ENCODE peak calls at places on chromosomes 1 and 21, in six cellular contexts. C is GM12891; Y is NCI-H510A treated with DMSO at 0.1 percent for 48 hours; U is effector CD4-positive, alpha-beta T cell; L is neural crest cell; E is nephron progenitor cell. N is an unnamed sample.

GRCh38 chr1:52323731-52324130 is 42.3 kb downstream of the CC2D1B start:
- DNase-seq in C (no peak), Y (peak), U (no peak), L (no peak), E (no peak), N (no peak)

GRCh38 chr1:78728359-78728758 is 78.7 kb downstream of the IFI44 start:
- DNase-seq in C (no peak), Y (no peak), U (no peak), L (no peak), E (no peak), N (no peak)

GRCh38 chr1:157092831-157093230 is 6.8 kb downstream of the ETV3L start:
- DNase-seq in C (no peak), Y (no peak), U (no peak), L (no peak), E (no peak), N (no peak)

GRCh38 chr1:114959423-114959822 is 70.2 kb upstream of the TSHB start:
- DNase-seq in C (no peak), Y (no peak), U (no peak), L (no peak), E (no peak), N (no peak)

GRCh38 chr1:175481126-175482071 is 262.0 kb downstream of the TNR start:
- DNase-seq in C (no peak), Y (peak), U (no peak), L (no peak), E (no peak), N (no peak)

GRCh38 chr1:119453021-119453420 is 38.1 kb downstream of the HSD3B2 start:
- DNase-seq in C (no peak), Y (peak), U (no peak), L (no peak), E (no peak), N (peak)

GRCh38 chr1:5887436-5888290 is 104.6 kb downstream of the NPHP4 start:
- DNase-seq in C (no peak), Y (no peak), U (no peak), L (no peak), E (peak), N (no peak)

GRCh38 chr1:50829010-50829958 is 130.8 kb downstream of the FAF1 start:
- DNase-seq in C (no peak), Y (no peak), U (no peak), L (no peak), E (no peak), N (no peak)

GRCh38 chr1:119743776-119744597 is 24.7 kb downstream of the HMGCS2 start:
- DNase-seq in C (peak), Y (peak), U (peak), L (peak), E (peak), N (peak)

GRCh38 chr1:21293537-21294265 is 3.4 kb upstream of the ECE1 start:
- DNase-seq in C (no peak), Y (no peak), U (peak), L (no peak), E (no peak), N (no peak)

GRCh38 chr1:183651621-183652020 is 1.5 kb downstream of the APOBEC4 start:
- DNase-seq in C (no peak), Y (no peak), U (no peak), L (no peak), E (no peak), N (no peak)

GRCh38 chr1:207286747-207287528 is 34.5 kb upstream of the CD55 start:
- DNase-seq in C (no peak), Y (no peak), U (no peak), L (no peak), E (no peak), N (no peak)

GRCh38 chr21:25658427-25658980 is 19.4 kb downstream of the JAM2 start:
- DNase-seq in C (no peak), Y (no peak), U (no peak), L (no peak), E (no peak), N (no peak)

GRCh38 chr1:226598455-226598849 is 49.9 kb downstream of the STUM start:
- DNase-seq in C (no peak), Y (no peak), U (no peak), L (no peak), E (no peak), N (no peak)

GRCh38 chr1:223006794-223007193 is 136.3 kb downstream of the TLR5 start:
- DNase-seq in C (no peak), Y (peak), U (no peak), L (no peak), E (no peak), N (no peak)

GRCh38 chr1:89822999-89823628 is 2.3 kb downstream of the LRRC8D start:
- DNase-seq in C (no peak), Y (peak), U (no peak), L (no peak), E (no peak), N (no peak)

GRCh38 chr1:19054216-19054615 is 97.7 kb upstream of the IFFO2 start:
- DNase-seq in C (no peak), Y (no peak), U (no peak), L (no peak), E (no peak), N (no peak)

GRCh38 chr1:36203027-36203553 is 21.2 kb upstream of the THRAP3 start:
- DNase-seq in C (no peak), Y (no peak), U (no peak), L (no peak), E (no peak), N (no peak)

GRCh38 chr21:14833221-14833620 is 231.6 kb downstream of the NRIP1 start:
- DNase-seq in C (no peak), Y (no peak), U (no peak), L (no peak), E (no peak), N (no peak)

GRCh38 chr1:92482665-92483441 is 3.9 kb downstream of the GFI1 start:
- DNase-seq in C (peak), Y (peak), U (peak), L (peak), E (peak), N (no peak)

GRCh38 chr1:41666991-41667631 is 182.6 kb upstream of the EDN2 start:
- DNase-seq in C (no peak), Y (no peak), U (peak), L (no peak), E (no peak), N (no peak)

GRCh38 chr1:9869831-9870251 is 40.2 kb downstream of the CTNNBIP1 start:
- DNase-seq in C (no peak), Y (no peak), U (no peak), L (no peak), E (no peak), N (no peak)

GRCh38 chr1:223652436-223652901 is 13.0 kb downstream of the CAPN8 start:
- DNase-seq in C (no peak), Y (no peak), U (no peak), L (peak), E (no peak), N (peak)

GRCh38 chr1:59178803-59179202 is 118.1 kb upstream of the FGGY start:
- DNase-seq in C (no peak), Y (no peak), U (no peak), L (no peak), E (no peak), N (no peak)

GRCh38 chr1:206826409-206826808 is 39.0 kb upstream of the IL20 start:
- DNase-seq in C (no peak), Y (peak), U (no peak), L (no peak), E (no peak), N (no peak)

GRCh38 chr1:168734946-168735345 is 5.9 kb upstream of the DPT start:
- DNase-seq in C (no peak), Y (no peak), U (no peak), L (no peak), E (no peak), N (no peak)

GRCh38 chr1:85484264-85484663 is 19.3 kb upstream of the DDAH1 start:
- DNase-seq in C (no peak), Y (no peak), U (no peak), L (no peak), E (no peak), N (no peak)

GRCh38 chr1:117795190-117795589 is 134.2 kb downstream of the GDAP2 start:
- DNase-seq in C (no peak), Y (no peak), U (no peak), L (no peak), E (no peak), N (peak)

GRCh38 chr1:96313216-96313615 is 408.4 kb upstream of the PTBP2 start:
- DNase-seq in C (no peak), Y (no peak), U (no peak), L (no peak), E (no peak), N (no peak)

N was measured in T1000.